ENCODE peak calls at places on chromosomes 4 and X, in four cellular contexts. B is progenitor cell of endocrine pancreas, Q is GM10248, G is GM13976. Z is an unnamed sample.

GRCh38 chr4:175376287-175376977 is 435.6 kb downstream of the GPM6A start:
- DNase-seq in G (no peak), Q (no peak), B (no peak), Z (no peak)

GRCh38 chr4:11698846-11699590 is 270.3 kb upstream of the HS3ST1 start:
- DNase-seq in Q (no peak), B (no peak), G (no peak), Z (no peak)

GRCh38 chrX:123217077-123217476 is 33.0 kb downstream of the GRIA3 start:
- DNase-seq in B (no peak), G (no peak), Q (no peak), Z (no peak)

GRCh38 chr4:123081971-123082370 is 159.6 kb upstream of the NUDT6 start:
- DNase-seq in B (no peak), G (no peak), Q (no peak), Z (no peak)

GRCh38 chrX:123994730-123995129 is 33.2 kb downstream of the STAG2 start:
- DNase-seq in Q (no peak), G (no peak), B (no peak), Z (no peak)

GRCh38 chrX:119693032-119693995 is at the start of gene SEPTIN6:
- DNase-seq in B (peak), G (peak), Q (peak), Z (peak)

GRCh38 chr4:107278791-107279481 is 242.8 kb upstream of the DKK2 start:
- DNase-seq in B (no peak), Q (no peak), G (no peak), Z (no peak)

GRCh38 chr4:40548256-40548655 is 81.4 kb downstream of the RBM47 start:
- DNase-seq in Q (no peak), B (no peak), G (no peak), Z (no peak)

GRCh38 chr4:113468165-113469022 is 293.1 kb downstream of the CAMK2D start:
- DNase-seq in G (no peak), Q (no peak), B (no peak), Z (no peak)

GRCh38 chr4:81684357-81684756 is 212.7 kb upstream of the RASGEF1B start:
- DNase-seq in Q (no peak), B (no peak), G (no peak), Z (no peak)

GRCh38 chr4:92551616-92552015 is 247.8 kb downstream of the GRID2 start:
- DNase-seq in Q (no peak), B (no peak), G (no peak), Z (no peak)

GRCh38 chr4:40721730-40722171 is 28.0 kb upstream of the NSUN7 start:
- DNase-seq in B (no peak), G (no peak), Q (no peak), Z (no peak)

GRCh38 chrX:9865804-9866471 is 79.7 kb downstream of the SHROOM2 start:
- DNase-seq in Q (peak), G (peak), B (no peak), Z (no peak)

GRCh38 chr4:3816256-3816825 is 50.2 kb downstream of the ADRA2C start:
- DNase-seq in Q (no peak), G (no peak), B (no peak), Z (no peak)

GRCh38 chr4:132266374-132266773 is 882.7 kb upstream of the PCDH10 start:
- DNase-seq in B (no peak), G (no peak), Q (no peak), Z (no peak)

GRCh38 chr4:3781193-3781886 is 15.2 kb downstream of the ADRA2C start:
- DNase-seq in G (no peak), B (no peak), Q (no peak), Z (no peak)

GRCh38 chrX:80812176-80812575 is 2.5 kb upstream of the BRWD3 start:
- DNase-seq in G (no peak), B (no peak), Q (no peak), Z (no peak)

GRCh38 chr4:41209187-41209586 is 5.2 kb downstream of the APBB2 start:
- DNase-seq in G (no peak), Q (no peak), B (no peak), Z (no peak)

GRCh38 chr4:142818009-142818408 is 28.1 kb downstream of the INPP4B start:
- DNase-seq in Q (no peak), G (no peak), B (no peak), Z (no peak)

GRCh38 chr4:102616661-102617060 is 115.5 kb downstream of the NFKB1 start:
- DNase-seq in B (no peak), G (no peak), Q (no peak), Z (no peak)

GRCh38 chr4:140237616-140238352 is 83.8 kb upstream of the MAML3 start:
- DNase-seq in B (no peak), G (no peak), Q (no peak), Z (no peak)

GRCh38 chr4:6969826-6970800 is 60.5 kb downstream of the TBC1D14 start:
- DNase-seq in Q (peak), B (no peak), G (peak), Z (no peak)

GRCh38 chrX:33855251-33855650 is 276.9 kb downstream of the FAM47A start:
- DNase-seq in B (no peak), Q (no peak), G (no peak), Z (no peak)

GRCh38 chr4:69860007-69860406 is at the start of gene SULT1E1:
- DNase-seq in Q (no peak), B (no peak), G (no peak), Z (no peak)

GRCh38 chrX:18354369-18355329 is at the start of gene SCML2:
- DNase-seq in G (peak), B (peak), Q (peak), Z (no peak)

GRCh38 chr4:85681194-85681803 is 206.3 kb downstream of the ARHGAP24 start:
- DNase-seq in G (no peak), B (no peak), Q (no peak), Z (no peak)

GRCh38 chr4:7190668-7191545 is 1.4 kb upstream of the SORCS2 start:
- DNase-seq in G (no peak), B (no peak), Q (no peak), Z (no peak)

GRCh38 chr4:33160126-33160525 is 2440.0 kb downstream of the PCDH7 start:
- DNase-seq in G (no peak), Q (no peak), B (no peak), Z (no peak)

GRCh38 chrX:114580336-114580735 is 3.5 kb upstream of the HTR2C start:
- DNase-seq in Q (no peak), G (no peak), B (no peak), Z (no peak)

GRCh38 chrX:65196758-65197371 is 220.6 kb upstream of the ZC4H2 start:
- DNase-seq in G (no peak), Q (no peak), B (peak), Z (no peak)

GRCh38 chr4:183986645-183987528 is 81.8 kb downstream of the STOX2 start:
- DNase-seq in Q (no peak), B (no peak), G (no peak), Z (no peak)

GRCh38 chrX:38636949-38637819 is 75.8 kb downstream of the TSPAN7 start:
- DNase-seq in B (no peak), G (no peak), Q (no peak), Z (no peak)

GRCh38 chr4:158253350-158253980 is 43.2 kb downstream of the TMEM144 start:
- DNase-seq in B (peak), Q (peak), G (peak), Z (no peak)

GRCh38 chrX:123731258-123731986 is 1.4 kb downstream of the THOC2 start:
- DNase-seq in B (no peak), G (no peak), Q (no peak), Z (no peak)

GRCh38 chr4:78310056-78310731 is 241.4 kb upstream of the ANXA3 start:
- DNase-seq in Q (no peak), B (no peak), G (no peak), Z (no peak)
- TF ChIP-seq CTCF in Q (no peak), B (no peak), G (no peak), Z (no peak)

GRCh38 chr4:5967783-5968182 is 50.4 kb downstream of the C4orf50 start:
- DNase-seq in G (no peak), Q (no peak), B (no peak), Z (no peak)
- TF ChIP-seq CTCF in G (no peak), Q (no peak), B (no peak), Z (no peak)

GRCh38 chrX:139936259-139936658 is 3.4 kb upstream of the ATP11C start:
- DNase-seq in B (no peak), G (no peak), Q (no peak), Z (no peak)
- TF ChIP-seq CTCF in B (peak), G (no peak), Q (no peak), Z (no peak)

DNA sequence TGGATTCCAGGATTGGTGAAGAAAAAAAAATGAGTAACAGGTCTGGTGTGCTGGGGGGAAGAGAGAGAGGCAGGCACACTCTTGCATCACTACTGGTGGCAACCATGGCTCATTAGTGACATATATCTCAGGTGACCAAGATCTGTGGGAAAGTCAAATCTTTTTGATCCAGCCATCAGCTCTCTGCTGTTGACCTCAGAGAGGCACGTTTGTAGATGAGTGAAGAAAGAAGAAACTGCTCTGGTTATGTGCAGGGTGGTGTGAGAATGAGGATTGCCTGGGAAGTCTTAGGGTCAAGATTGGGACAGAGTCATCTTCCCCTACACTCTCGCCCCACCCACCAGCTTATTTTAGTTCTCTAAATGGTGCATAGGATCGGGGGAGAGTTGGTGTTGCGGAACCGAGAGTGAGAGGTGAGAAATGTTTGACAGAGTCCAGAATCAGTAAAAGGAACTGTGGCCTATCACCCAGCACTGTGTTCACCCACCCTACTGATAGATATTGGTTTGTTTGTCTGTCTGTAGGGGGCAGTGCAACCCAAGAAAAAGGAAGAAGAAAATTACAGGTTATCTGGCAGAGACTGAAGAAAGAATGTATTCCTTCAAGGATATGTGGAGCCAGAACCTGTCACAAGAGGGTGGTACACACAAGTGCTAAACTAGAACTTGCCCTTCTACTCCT is 21.9 kb downstream of the ARMCX6 start:
- DNase-seq in G (peak), B (no peak), Q (peak), Z (no peak)
- TF ChIP-seq CTCF in G (peak), B (peak), Q (peak), Z (peak)

GRCh38 chrX:153578200-153578835 is 20.6 kb downstream of the CCNQ start:
- DNase-seq in G (no peak), B (no peak), Q (no peak), Z (no peak)
- TF ChIP-seq CTCF in G (no peak), B (no peak), Q (no peak), Z (no peak)

DNA sequence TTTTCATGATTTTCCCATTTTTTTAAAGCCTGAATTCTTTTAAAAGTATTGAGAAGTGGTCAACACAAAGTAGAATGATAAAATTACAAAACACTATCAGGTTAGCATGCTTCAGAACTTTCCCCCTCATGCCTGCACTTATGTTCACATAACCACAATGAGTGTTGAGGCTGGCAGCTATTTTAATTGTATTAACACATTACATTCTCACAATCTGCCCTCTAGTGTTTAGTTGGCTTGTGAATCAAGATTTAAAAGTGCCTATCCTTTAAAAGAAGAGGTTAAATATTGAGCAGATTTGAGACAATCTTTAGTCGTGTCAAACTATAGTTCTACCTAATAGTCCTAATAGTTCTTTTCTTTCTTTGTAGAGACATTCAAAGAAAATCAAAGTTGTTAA is 93.6 kb upstream of the NAP1L5 start:
- DNase-seq in B (no peak), Q (no peak), G (no peak), Z (no peak)
- TF ChIP-seq CTCF in B (no peak), Q (peak), G (no peak), Z (peak)

GRCh38 chr4:152437561-152437960 is 98.3 kb downstream of the FBXW7 start:
- DNase-seq in Q (no peak), B (no peak), G (no peak), Z (no peak)

GRCh38 chr4:152431287-152431686 is 104.6 kb downstream of the FBXW7 start:
- DNase-seq in B (no peak), G (no peak), Q (no peak), Z (no peak)

GRCh38 chr4:152431784-152432183 is 104.1 kb downstream of the FBXW7 start:
- DNase-seq in B (no peak), G (no peak), Q (no peak), Z (no peak)

GRCh38 chr4:152434011-152434410 is 101.9 kb downstream of the FBXW7 start:
- DNase-seq in G (no peak), Q (no peak), B (no peak), Z (no peak)

GRCh38 chr4:152436384-152436783 is 99.5 kb downstream of the FBXW7 start:
- DNase-seq in G (no peak), Q (no peak), B (no peak), Z (no peak)
- TF ChIP-seq CTCF in G (no peak), Q (no peak), B (peak), Z (no peak)

DNA sequence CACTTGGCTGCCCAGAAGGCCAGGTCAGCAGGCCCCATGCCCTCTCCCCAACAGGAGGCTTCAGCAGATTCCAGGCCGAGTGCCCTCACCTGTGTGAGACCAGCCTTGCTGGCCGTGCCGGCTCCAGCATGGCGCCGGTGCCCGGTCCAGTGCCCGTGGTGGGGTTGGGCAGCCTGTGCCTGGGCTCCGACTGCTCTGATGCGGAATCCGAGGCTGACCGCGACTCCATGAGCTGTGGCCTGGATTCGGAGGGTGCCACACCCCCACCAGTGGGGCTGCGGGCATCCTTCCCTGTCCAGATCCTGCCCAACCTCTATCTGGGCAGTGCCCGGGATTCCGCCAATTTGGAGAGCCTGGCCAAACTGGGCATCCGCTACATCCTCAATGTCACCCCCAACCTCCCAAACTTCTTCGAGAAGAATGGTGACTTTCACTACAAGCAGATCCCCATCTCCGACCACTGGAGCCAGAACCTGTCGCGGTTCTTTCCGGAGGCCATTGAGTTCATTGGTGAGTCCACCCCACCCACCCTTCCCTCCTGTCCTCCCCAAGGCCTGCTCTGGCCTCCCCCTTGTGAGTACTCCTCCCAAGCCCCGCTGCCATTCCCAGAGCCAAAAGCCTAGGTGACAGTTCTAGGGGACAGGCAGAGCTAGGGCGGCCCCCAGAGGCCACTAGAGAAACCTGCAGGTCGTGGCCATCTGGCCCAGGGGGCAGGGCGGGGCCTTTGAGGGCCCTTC is 2.3 kb downstream of the DUSP9 start:
- DNase-seq in G (peak), Q (peak), B (no peak), Z (peak)
- TF ChIP-seq CTCF in G (peak), Q (peak), B (peak), Z (peak)

Z was measured in D721Med.